ENCODE peak calls at places on chromosomes 3 and 15, in nine cellular contexts. K is HCT116, R is ovary, T is Peyer's patch, X is sigmoid colon, W is lower leg skin, L is uterus, O is NB4, B is upper lobe of left lung. U is an unnamed sample.

GRCh38 chr15:75695206-75695605 is 17.4 kb downstream of the CSPG4 start:
- DNase-seq in B (no peak), R (peak), L (no peak), O (peak), X (no peak), T (no peak), K (no peak), W (no peak), U (no peak)

GRCh38 chr15:27271258-27271657 is 300.3 kb downstream of the GABRG3 start:
- DNase-seq in K (no peak), X (no peak), B (peak), W (no peak), O (no peak), T (no peak), R (no peak), L (no peak), U (no peak)

GRCh38 chr15:42692997-42693396 is 43.9 kb downstream of the CDAN1 start:
- DNase-seq in R (no peak), T (no peak), O (no peak), B (no peak), X (no peak), L (no peak), W (no peak), K (no peak), U (no peak)

GRCh38 chr3:153291052-153291689 is 129.1 kb downstream of the RAP2B start:
- DNase-seq in O (peak), L (no peak), X (no peak), B (no peak), K (peak), W (no peak), T (no peak), R (no peak), U (no peak)

GRCh38 chr15:98744506-98744905 is 96.2 kb downstream of the IGF1R start:
- DNase-seq in R (no peak), K (no peak), L (no peak), X (no peak), B (no peak), T (no peak), W (no peak), O (no peak), U (no peak)

GRCh38 chr15:89665449-89666146 is 10.3 kb upstream of the KIF7 start:
- DNase-seq in X (peak), K (no peak), B (peak), R (peak), W (no peak), T (no peak), L (peak), O (peak), U (no peak)

GRCh38 chr3:79976466-79976865 is 208.7 kb upstream of the ROBO1 start:
- DNase-seq in B (no peak), R (no peak), O (no peak), L (no peak), T (no peak), X (no peak), K (no peak), W (no peak), U (no peak)

GRCh38 chr15:98728811-98729160 is 80.4 kb downstream of the IGF1R start:
- DNase-seq in R (no peak), X (no peak), O (no peak), W (no peak), K (no peak), B (no peak), L (no peak), T (no peak), U (no peak)

GRCh38 chr15:91422704-91423254 is 322.7 kb downstream of the SV2B start:
- DNase-seq in B (no peak), X (no peak), L (no peak), W (no peak), T (no peak), K (no peak), O (no peak), R (no peak), U (no peak)

GRCh38 chr15:26889298-26889898 is 22.5 kb downstream of the GABRA5 start:
- DNase-seq in L (no peak), X (no peak), B (no peak), T (no peak), W (peak), R (no peak), O (peak), K (peak), U (peak)

GRCh38 chr15:84826369-84826823 is 9.2 kb downstream of the ALPK3 start:
- DNase-seq in W (peak), X (no peak), K (peak), L (no peak), T (no peak), B (peak), O (peak), R (peak), U (no peak)

GRCh38 chr3:117272876-117273523 is 563.4 kb downstream of the TUSC7 start:
- DNase-seq in T (no peak), R (no peak), K (no peak), L (no peak), O (no peak), X (no peak), W (no peak), B (no peak), U (no peak)

GRCh38 chr15:33396457-33396856 is 85.7 kb downstream of the RYR3 start:
- DNase-seq in L (no peak), O (no peak), X (no peak), W (no peak), B (no peak), T (no peak), K (no peak), R (no peak), U (no peak)

GRCh38 chr15:88433046-88433685 is 34.0 kb downstream of the MRPL46 start:
- DNase-seq in L (no peak), W (no peak), R (no peak), T (no peak), B (no peak), X (no peak), K (no peak), O (no peak), U (no peak)

GRCh38 chr3:60316121-60316783 is 935.0 kb downstream of the FHIT start:
- DNase-seq in W (no peak), T (no peak), X (no peak), B (no peak), R (no peak), K (no peak), O (no peak), L (no peak), U (no peak)

GRCh38 chr3:61685755-61686154 is 124.4 kb downstream of the PTPRG start:
- DNase-seq in O (no peak), K (no peak), T (no peak), W (no peak), X (no peak), R (no peak), B (no peak), L (no peak), U (no peak)

DNA sequence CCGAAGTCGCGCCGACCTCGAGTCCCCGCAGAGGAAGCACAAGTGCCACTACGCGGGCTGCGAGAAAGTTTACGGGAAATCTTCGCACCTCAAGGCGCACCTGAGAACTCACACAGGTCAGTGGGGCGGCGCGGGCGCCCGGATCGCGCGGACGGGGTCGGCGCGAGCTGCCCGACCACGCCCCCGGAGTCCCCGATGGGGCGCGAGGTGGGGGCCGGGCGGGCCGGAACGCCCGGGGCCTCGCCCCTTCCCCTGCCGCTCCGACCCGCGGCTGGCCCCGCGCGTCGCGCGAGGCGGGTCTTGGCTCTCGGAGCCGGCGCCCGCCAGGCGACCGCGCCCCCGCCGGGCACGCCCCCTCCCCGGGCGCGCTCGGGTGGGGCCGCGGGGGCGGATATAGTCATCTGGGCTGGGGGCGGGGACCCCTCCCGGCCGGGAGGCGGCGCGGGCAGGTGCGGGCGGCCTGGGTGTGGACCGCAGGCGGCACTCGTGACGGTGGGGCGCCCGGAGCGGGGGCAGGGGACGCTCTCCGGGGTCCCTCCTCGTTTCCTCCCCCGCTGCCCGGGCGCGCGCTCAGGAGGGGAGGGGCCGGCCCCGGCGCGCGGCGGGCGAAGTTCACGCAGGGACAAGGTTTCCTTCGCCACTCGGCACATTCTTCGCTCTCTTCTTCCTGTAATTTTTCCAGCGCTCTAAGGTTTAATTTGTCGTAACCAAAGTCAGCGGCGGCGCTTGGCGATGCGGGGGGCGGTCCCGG is 1.2 kb downstream of the KLF13 start:
- DNase-seq in L (peak), W (no peak), T (peak), K (no peak), O (peak), R (peak), B (peak), X (peak), U (no peak)
- TF ChIP-seq POLR2A in L (peak), W (no peak), T (peak), K (no peak), O (no peak), R (peak), B (no peak), X (no peak), U (no peak)

GRCh38 chr3:13391308-13391707 is 28.8 kb downstream of the NUP210 start:
- DNase-seq in K (no peak), L (no peak), B (no peak), O (peak), X (no peak), T (no peak), R (no peak), W (no peak), U (no peak)
- TF ChIP-seq CTCF in K (no peak), L (no peak), B (no peak), O (peak), X (no peak), T (peak), R (no peak), W (no peak), U (no peak)

DNA sequence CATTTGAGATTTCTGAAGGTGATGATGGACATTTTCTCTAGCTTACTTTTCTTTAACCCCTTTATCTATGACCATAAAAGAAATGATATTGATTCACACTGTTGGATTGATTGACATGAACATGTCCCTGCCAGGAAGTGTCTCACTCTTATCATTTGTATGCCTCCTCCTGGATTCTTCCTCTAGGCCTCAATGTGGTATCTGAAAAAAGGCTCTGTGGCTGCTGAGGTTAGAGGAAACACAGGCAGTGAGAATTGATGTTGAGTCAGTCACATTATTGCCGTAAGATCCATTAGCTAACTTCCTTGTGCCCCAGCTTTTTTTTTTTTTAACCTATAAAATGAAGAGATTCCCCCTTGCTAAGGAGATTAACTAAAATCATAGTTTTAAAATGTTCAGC is 8.0 kb upstream of the THRB start:
- DNase-seq in B (no peak), L (no peak), T (no peak), W (no peak), X (no peak), K (no peak), R (no peak), O (peak), U (no peak)
- TF ChIP-seq POLR2A in B (no peak), L (no peak), T (no peak), W (no peak), X (no peak), K (no peak), R (no peak), O (no peak), U (no peak)

DNA sequence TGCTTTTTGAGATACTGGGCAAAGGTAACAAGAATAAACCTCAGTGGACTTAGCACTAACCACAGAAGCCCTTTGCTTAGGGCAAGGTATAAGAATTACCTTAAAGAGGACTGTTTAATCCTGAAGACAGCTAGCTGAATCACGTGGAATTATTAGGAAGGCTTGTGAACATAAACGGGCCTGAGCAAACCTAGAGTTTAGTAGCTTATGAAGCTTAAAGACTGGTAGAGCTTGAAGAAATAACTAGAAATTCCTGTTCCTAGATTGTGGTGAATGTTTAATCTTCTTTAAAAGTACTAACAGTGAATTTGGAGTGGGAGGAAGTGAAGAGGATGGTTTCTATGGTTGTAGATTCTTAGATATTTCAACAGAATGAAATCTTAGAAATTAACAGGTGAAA is 428.9 kb upstream of the THRB start:
- DNase-seq in R (no peak), X (no peak), T (no peak), W (no peak), O (no peak), B (no peak), L (no peak), K (no peak), U (no peak)
- TF ChIP-seq CTCF in R (no peak), X (no peak), T (no peak), W (no peak), O (no peak), B (no peak), L (no peak), K (no peak), U (no peak)

GRCh38 chr3:127822836-127823589 is 698 bp upstream of the MGLL start:
- DNase-seq in R (peak), O (no peak), W (no peak), L (peak), X (peak), T (no peak), K (no peak), B (peak), U (no peak)
- TF ChIP-seq POLR2A in R (no peak), O (no peak), W (no peak), L (peak), X (no peak), T (peak), K (no peak), B (no peak), U (no peak)

GRCh38 chr3:129651316-129652202 is 45.1 kb upstream of the PLXND1 start:
- DNase-seq in W (no peak), R (peak), T (no peak), B (no peak), L (no peak), O (no peak), X (no peak), K (peak), U (no peak)
- TF ChIP-seq CTCF in W (no peak), R (no peak), T (no peak), B (no peak), L (no peak), O (no peak), X (no peak), K (peak), U (no peak)

GRCh38 chr3:99949956-99950670 is 132.5 kb downstream of the CMSS1 start:
- DNase-seq in B (no peak), W (no peak), X (no peak), T (no peak), K (no peak), R (no peak), L (no peak), O (no peak), U (no peak)
- TF ChIP-seq POLR2A in B (no peak), W (no peak), X (no peak), T (no peak), K (no peak), R (no peak), L (no peak), O (no peak), U (no peak)

GRCh38 chr3:9806137-9806536 is 3.9 kb upstream of the TTLL3 start:
- DNase-seq in R (no peak), W (no peak), X (no peak), T (no peak), O (no peak), L (no peak), K (no peak), B (peak), U (no peak)

GRCh38 chr3:9803494-9803893 is 6.6 kb upstream of the TTLL3 start:
- DNase-seq in R (no peak), W (no peak), X (no peak), B (no peak), K (no peak), T (no peak), O (no peak), L (no peak), U (no peak)

GRCh38 chr3:9795212-9795611 is 2.3 kb downstream of the ARPC4 start:
- DNase-seq in T (no peak), K (no peak), L (no peak), B (no peak), R (no peak), X (no peak), O (peak), W (no peak), U (no peak)

GRCh38 chr3:9797196-9797945 is 4.5 kb downstream of the ARPC4 start:
- DNase-seq in T (no peak), L (no peak), K (no peak), B (no peak), W (no peak), R (no peak), O (no peak), X (no peak), U (no peak)

DNA sequence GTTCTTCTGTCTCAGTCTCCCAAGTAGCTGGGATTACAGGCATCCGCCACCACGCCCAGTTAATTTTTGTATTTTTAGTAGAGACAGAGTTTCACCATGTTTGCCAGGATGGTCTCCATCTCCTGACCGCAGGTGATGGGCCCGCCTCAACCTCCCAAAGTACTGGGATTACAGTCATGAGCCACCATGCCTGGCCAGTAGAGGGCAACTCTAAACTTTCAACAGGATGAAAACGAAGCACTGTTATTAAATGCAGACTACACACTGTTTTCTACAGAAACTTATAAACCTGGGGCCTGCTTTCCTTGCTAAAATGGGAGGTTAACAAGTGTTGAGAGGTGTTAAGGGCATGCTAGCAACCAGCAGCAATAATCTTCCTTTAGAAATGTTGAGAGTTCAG is 7.6 kb downstream of the ARPC4 start:
- DNase-seq in O (no peak), X (no peak), R (no peak), L (no peak), T (no peak), B (no peak), W (no peak), K (no peak), U (no peak)
- TF ChIP-seq CTCF in O (peak), X (no peak), R (no peak), L (no peak), T (no peak), B (no peak), W (no peak), K (peak), U (no peak)

GRCh38 chr15:74598126-74598842 is 17.4 kb upstream of the CLK3 start:
- DNase-seq in X (peak), R (peak), W (peak), O (peak), T (peak), B (peak), L (peak), K (no peak), U (peak)
- TF ChIP-seq POLR2A in X (peak), R (no peak), W (no peak), O (peak), T (peak), B (no peak), L (peak), K (no peak), U (peak)

U was measured in breast epithelium.